ENCODE peak calls at places on chromosomes 2 and 18, in eight cellular contexts. V, F, W, R, T, S, C and Q are unnamed samples.
A peak's percentile ranks its signal among the peaks of the same experiment; 100 is the strongest.

GRCh38 chr2:28004086-28004485 is 113.6 kb downstream of the BABAM2 start:
- DNase-seq in C (no peak), V (peak; percentile 61), F (no peak), S (no peak), W (peak; percentile 90), R (no peak), T (no peak), Q (no peak)

GRCh38 chr18:23498877-23499570 is 4.3 kb upstream of the RMC1 start:
- DNase-seq in S (peak; percentile 38), T (peak; percentile 58), C (peak; percentile 55), V (peak; percentile 41), R (no peak), F (peak; percentile 92), W (peak; percentile 82), Q (peak; percentile 62)

GRCh38 chr2:119826370-119826961 is 66.7 kb downstream of the PTPN4 start:
- DNase-seq in F (peak; percentile 58), V (no peak), C (peak; percentile 17), W (peak; percentile 62), T (peak; percentile 19), S (peak; percentile 0), R (no peak), Q (peak; percentile 9)

GRCh38 chr2:23073681-23074080 is 311.3 kb upstream of the KLHL29 start:
- DNase-seq in T (no peak), W (no peak), R (no peak), V (no peak), C (no peak), S (no peak), F (no peak), Q (no peak)

GRCh38 chr2:178193823-178194599 is at the start of gene OSBPL6:
- DNase-seq in R (peak; percentile 73), S (peak; percentile 70), F (peak; percentile 91), W (peak; percentile 88), C (peak; percentile 37), T (peak; percentile 14), V (peak; percentile 38), Q (peak; percentile 28)

GRCh38 chr18:35507623-35508022 is 9.9 kb upstream of the INO80C start:
- DNase-seq in R (no peak), C (no peak), T (no peak), V (no peak), S (no peak), F (peak; percentile 40), W (no peak), Q (no peak)

GRCh38 chr18:45136381-45137088 is 455.8 kb downstream of the SETBP1 start:
- DNase-seq in R (no peak), C (no peak), S (no peak), W (no peak), T (no peak), V (no peak), F (no peak), Q (no peak)

GRCh38 chr2:16656784-16657391 is 8.7 kb downstream of the CYRIA start:
- DNase-seq in S (no peak), R (peak; percentile 21), C (no peak), F (no peak), W (no peak), T (no peak), V (no peak), Q (no peak)

GRCh38 chr2:156320491-156320896 is 12.0 kb downstream of the NR4A2 start:
- DNase-seq in V (no peak), S (no peak), T (no peak), R (no peak), F (peak; percentile 33), W (peak; percentile 39), C (no peak), Q (no peak)

GRCh38 chr2:160491922-160492371 is 1.7 kb downstream of the RBMS1 start:
- DNase-seq in T (no peak), F (no peak), W (peak; percentile 82), C (no peak), S (no peak), V (peak; percentile 55), R (no peak), Q (no peak)

GRCh38 chr2:65413106-65413505 is 19.3 kb downstream of the SPRED2 start:
- DNase-seq in R (no peak), C (no peak), W (no peak), F (no peak), T (no peak), S (no peak), V (no peak), Q (no peak)

GRCh38 chr2:75007819-75008218 is 49.4 kb downstream of the POLE4 start:
- DNase-seq in T (no peak), S (peak; percentile 80), R (no peak), C (no peak), W (no peak), F (no peak), V (no peak), Q (no peak)

GRCh38 chr18:493974-494601 is 6.4 kb downstream of the COLEC12 start:
- DNase-seq in S (no peak), T (no peak), F (no peak), W (no peak), C (no peak), R (no peak), V (no peak), Q (no peak)

GRCh38 chr2:20531633-20532262 is 84.9 kb downstream of the RHOB start:
- DNase-seq in V (no peak), R (no peak), S (no peak), F (no peak), T (no peak), C (no peak), W (no peak), Q (no peak)

GRCh38 chr2:149490296-149490695 is 97.3 kb downstream of the MMADHC start:
- DNase-seq in R (no peak), C (no peak), W (peak; percentile 10), F (no peak), V (peak; percentile 43), T (no peak), S (no peak), Q (no peak)

GRCh38 chr18:23712445-23712844 is 23.2 kb downstream of the LAMA3 start:
- DNase-seq in W (no peak), V (no peak), R (no peak), S (no peak), C (no peak), F (no peak), T (no peak), Q (no peak)

GRCh38 chr2:40611196-40611595 is 159.3 kb upstream of the SLC8A1 start:
- DNase-seq in S (no peak), C (no peak), V (no peak), R (no peak), F (no peak), W (no peak), T (no peak), Q (no peak)

GRCh38 chr2:239943991-239944441 is 81.1 kb downstream of the NDUFA10 start:
- DNase-seq in V (no peak), S (no peak), F (no peak), R (no peak), C (no peak), W (no peak), T (no peak), Q (no peak)

GRCh38 chr2:213086050-213086449 is 65.4 kb downstream of the IKZF2 start:
- DNase-seq in R (no peak), V (no peak), W (peak; percentile 13), S (no peak), T (no peak), C (no peak), F (no peak), Q (no peak)

GRCh38 chr2:218405365-218406208 is 5.9 kb downstream of the CTDSP1 start:
- DNase-seq in W (no peak), F (peak; percentile 34), R (peak; percentile 44), S (no peak), V (no peak), C (no peak), T (no peak), Q (no peak)

GRCh38 chr2:15647622-15648590 is 56.2 kb downstream of the DDX1 start:
- DNase-seq in W (no peak), R (no peak), C (no peak), F (no peak), T (no peak), S (no peak), V (no peak), Q (no peak)

GRCh38 chr2:229160180-229160579 is 110.9 kb downstream of the PID1 start:
- DNase-seq in W (no peak), R (no peak), C (no peak), S (no peak), V (no peak), F (no peak), T (no peak), Q (no peak)

GRCh38 chr2:57448816-57449215 is 597.8 kb upstream of the VRK2 start:
- DNase-seq in C (no peak), F (no peak), V (no peak), R (no peak), S (no peak), T (no peak), W (no peak), Q (no peak)

GRCh38 chr2:88590998-88591613 is 36.2 kb downstream of the EIF2AK3 start:
- DNase-seq in C (no peak), F (peak; percentile 68), V (peak; percentile 37), W (peak; percentile 84), T (peak; percentile 29), S (peak; percentile 43), R (no peak), Q (peak; percentile 23)

GRCh38 chr2:235493775-235494715 is at the start of gene AGAP1:
- DNase-seq in C (no peak), W (peak; percentile 87), V (no peak), R (no peak), S (peak; percentile 62), F (peak; percentile 85), T (no peak), Q (no peak)

GRCh38 chr2:195639959-195640358 is 17.1 kb upstream of the SLC39A10 start:
- DNase-seq in T (no peak), F (no peak), V (no peak), C (no peak), W (no peak), R (no peak), S (no peak), Q (no peak)

GRCh38 chr2:121662651-121663050 is 13.4 kb upstream of the CLASP1 start:
- DNase-seq in W (no peak), R (no peak), C (no peak), V (no peak), T (no peak), S (no peak), F (no peak), Q (no peak)

GRCh38 chr2:120912101-120912985 is 176.7 kb downstream of the GLI2 start:
- DNase-seq in F (peak; percentile 75), V (peak; percentile 64), W (peak; percentile 82), R (no peak), C (no peak), S (no peak), T (no peak), Q (no peak)

GRCh38 chr2:190344275-190344827 is 962 bp downstream of the INPP1 start:
- DNase-seq in V (no peak), R (peak; percentile 18), T (no peak), S (no peak), W (no peak), F (no peak), C (no peak), Q (no peak)

GRCh38 chr18:45481846-45482245 is 133.4 kb upstream of the SLC14A2 start:
- DNase-seq in S (no peak), C (no peak), T (no peak), R (no peak), F (no peak), W (no peak), V (no peak), Q (no peak)

GRCh38 chr18:74715306-74715705 is 117.6 kb downstream of the ZNF407 start:
- DNase-seq in C (no peak), F (no peak), V (no peak), S (no peak), R (no peak), W (no peak), T (no peak), Q (no peak)

GRCh38 chr2:219094171-219094570 is 33.5 kb upstream of the IHH start:
- DNase-seq in C (no peak), S (no peak), F (no peak), R (no peak), V (no peak), W (no peak), T (no peak), Q (no peak)

GRCh38 chr2:172399765-172400164 is 27.6 kb upstream of the ITGA6 start:
- DNase-seq in T (no peak), S (no peak), F (no peak), W (no peak), R (no peak), V (no peak), C (no peak), Q (no peak)

GRCh38 chr2:14558382-14558919 is 74.1 kb upstream of the LRATD1 start:
- DNase-seq in W (no peak), T (no peak), V (no peak), C (no peak), S (no peak), F (no peak), R (no peak), Q (no peak)